ENCODE peak calls at places on chromosomes 16 and 17, in five cellular contexts. C is AG20443, Q is astrocyte of the hippocampus, H is head of caudate nucleus, L is sigmoid colon. A is an unnamed sample.

GRCh38 chr17:74738051-74738996 is 1.3 kb downstream of the RAB37 start:
- DNase-seq in Q (no peak), C (no peak), L (no peak), H (no peak), A (no peak)

GRCh38 chr16:66750279-66751134 is 902 bp downstream of the DYNC1LI2 start:
- DNase-seq in C (no peak), L (no peak), H (peak), Q (peak), A (peak)

GRCh38 chr17:50266384-50267073 is 7.7 kb upstream of the TMEM92 start:
- DNase-seq in H (no peak), C (peak), Q (peak), L (peak), A (peak)

GRCh38 chr17:82897514-82898249 is 57.9 kb upstream of the ZNF750 start:
- DNase-seq in L (no peak), C (no peak), Q (no peak), H (no peak), A (no peak)

GRCh38 chr16:30381351-30382041 is 865 bp downstream of the SEPTIN1 start:
- DNase-seq in H (no peak), Q (no peak), C (no peak), L (no peak), A (no peak)

GRCh38 chr16:68331879-68332410 is 21.1 kb downstream of the PRMT7 start:
- DNase-seq in L (no peak), C (no peak), Q (peak), H (no peak), A (peak)

GRCh38 chr17:3513305-3514035 is 37.7 kb downstream of the ASPA start:
- DNase-seq in L (peak), H (peak), C (no peak), Q (no peak), A (no peak)

GRCh38 chr16:29290631-29291247 is 115.8 kb downstream of the NPIPB11 start:
- DNase-seq in Q (peak), C (peak), L (peak), H (peak), A (peak)

GRCh38 chr17:66636111-66636510 is 198.8 kb upstream of the CACNG5 start:
- DNase-seq in Q (peak), L (no peak), H (peak), C (peak), A (no peak)

GRCh38 chr17:14070344-14071007 is 1.2 kb downstream of the COX10 start:
- DNase-seq in C (no peak), L (no peak), Q (no peak), H (no peak), A (no peak)

GRCh38 chr17:72125742-72126141 is 4.9 kb downstream of the SOX9 start:
- DNase-seq in H (no peak), Q (peak), C (no peak), L (no peak), A (no peak)

GRCh38 chr16:84599528-84600202 is 18.2 kb downstream of the COTL1 start:
- DNase-seq in Q (peak), C (peak), L (peak), H (peak), A (peak)

GRCh38 chr16:8850279-8850885 is 18.4 kb downstream of the CARHSP1 start:
- DNase-seq in C (peak), H (no peak), Q (peak), L (peak), A (peak)

GRCh38 chr17:43832168-43832975 is 574 bp downstream of the MPP3 start:
- DNase-seq in C (peak), H (peak), Q (peak), L (peak), A (peak)